ENCODE peak calls at places on chromosomes 4 and X, in seven cellular contexts. G is HFF-Myc, O is WERI-Rb-1, C is retinal pigment epithelial cell, M is body of pancreas, A is AG10803, S is Caco-2. Y is an unnamed sample.

GRCh38 chr4:107740950-107741701 is 21.1 kb upstream of the PAPSS1 start:
- DNase-seq in G (peak; percentile 50), O (no peak), C (no peak), M (peak; percentile 29), A (peak; percentile 64), S (no peak), Y (no peak)

GRCh38 chr4:138500869-138501268 is 258.7 kb upstream of the SLC7A11 start:
- DNase-seq in G (no peak), O (no peak), C (no peak), M (no peak), A (no peak), S (no peak), Y (no peak)

GRCh38 chrX:137926090-137926489 is 360.2 kb downstream of the ZIC3 start:
- DNase-seq in G (no peak), O (no peak), C (no peak), M (no peak), A (no peak), S (no peak), Y (no peak)

GRCh38 chrX:21479695-21480280 is 105.6 kb downstream of the CNKSR2 start:
- DNase-seq in G (peak; percentile 19), O (no peak), C (peak; percentile 13), M (no peak), A (peak; percentile 60), S (no peak), Y (peak; percentile 9)

GRCh38 chrX:45719751-45720501 is 519.2 kb upstream of the DIPK2B start:
- DNase-seq in G (no peak), O (no peak), C (no peak), M (no peak), A (no peak), S (no peak), Y (no peak)

GRCh38 chrX:133905305-133905704 is 80.1 kb downstream of the GPC3 start:
- DNase-seq in G (no peak), O (no peak), C (no peak), M (no peak), A (no peak), S (no peak), Y (no peak)

GRCh38 chr4:38605794-38606586 is 58.0 kb upstream of the KLF3 start:
- DNase-seq in G (no peak), O (no peak), C (no peak), M (no peak), A (no peak), S (no peak), Y (peak; percentile 29)

GRCh38 chrX:108439961-108440696 is 491 bp downstream of the COL4A5 start:
- DNase-seq in G (no peak), O (no peak), C (no peak), M (peak; percentile 9), A (peak; percentile 1), S (peak; percentile 32), Y (no peak)

GRCh38 chrX:12986164-12986779 is 11.4 kb downstream of the TMSB4X start:
- DNase-seq in G (no peak), O (no peak), C (no peak), M (no peak), A (no peak), S (no peak), Y (no peak)

GRCh38 chr4:22253431-22253830 is 262.4 kb downstream of the ADGRA3 start:
- DNase-seq in G (no peak), O (no peak), C (no peak), M (no peak), A (no peak), S (no peak), Y (no peak)

GRCh38 chrX:45771114-45771513 is 570.4 kb upstream of the DIPK2B start:
- DNase-seq in G (peak; percentile 92), O (no peak), C (peak; percentile 72), M (no peak), A (peak; percentile 93), S (peak; percentile 53), Y (no peak)

GRCh38 chr4:153467154-153467896 is 1.2 kb downstream of the TMEM131L start:
- DNase-seq in G (no peak), O (peak; percentile 34), C (no peak), M (peak; percentile 90), A (no peak), S (peak; percentile 81), Y (no peak)

GRCh38 chr4:123953556-123953955 is 557.0 kb downstream of the SPRY1 start:
- DNase-seq in G (no peak), O (no peak), C (no peak), M (no peak), A (peak; percentile 36), S (no peak), Y (no peak)

GRCh38 chr4:143251781-143252180 is 67.1 kb downstream of the USP38 start:
- DNase-seq in G (no peak), O (no peak), C (peak; percentile 46), M (no peak), A (no peak), S (no peak), Y (peak; percentile 43)

GRCh38 chr4:4386736-4387392 is at the start of gene NSG1:
- DNase-seq in G (no peak), O (no peak), C (no peak), M (no peak), A (peak; percentile 9), S (no peak), Y (no peak)
- H3K4me3 ChIP-seq in G (peak within 1 kb of the TSS; percentile 31), O (peak within 1 kb of the TSS; percentile 38), C (peak within 1 kb of the TSS; percentile 33), M (no peak within 1 kb of the TSS), A (peak within 1 kb of the TSS; percentile 15), S (peak within 1 kb of the TSS; percentile 39), Y (peak within 1 kb of the TSS; percentile 45)

DNA sequence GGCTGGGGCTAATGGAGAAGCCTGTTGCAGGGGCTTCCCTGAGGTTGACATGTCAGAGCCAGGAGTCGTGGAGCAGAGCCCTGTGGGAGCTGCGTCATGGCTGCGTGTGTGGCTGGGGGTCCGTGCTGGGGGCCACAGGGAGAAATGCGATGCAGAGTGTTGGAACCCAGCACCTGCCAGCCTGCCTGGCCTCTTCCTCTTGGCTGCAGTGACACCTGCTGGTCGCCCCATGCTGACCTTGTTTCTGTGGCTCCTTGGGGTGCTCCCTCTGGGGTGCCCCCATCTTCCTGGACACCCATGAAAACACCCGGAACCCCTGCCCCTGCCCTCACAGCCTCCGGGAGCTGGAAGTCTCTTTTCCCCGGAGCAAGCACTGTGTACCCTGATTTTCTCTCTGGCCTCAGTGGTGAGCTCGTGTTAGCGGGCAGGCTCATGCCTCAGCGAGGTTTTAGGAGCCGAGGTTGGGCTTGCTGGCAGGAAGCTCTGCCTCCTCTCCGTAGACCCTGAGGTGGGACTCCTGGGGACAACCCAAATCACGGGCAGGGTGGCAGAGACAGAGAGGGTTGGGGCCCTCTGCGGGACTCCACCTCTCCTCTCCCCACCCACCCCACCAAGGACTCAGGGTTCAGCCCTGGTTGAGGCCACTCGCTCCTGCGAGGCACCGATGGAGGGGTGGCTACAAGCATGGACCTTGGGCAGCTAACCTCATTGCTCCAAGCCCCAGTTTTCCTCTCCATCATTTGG is 103.8 kb downstream of the SORCS2 start:
- DNase-seq in G (no peak), O (peak; percentile 70), C (no peak), M (peak; percentile 29), A (peak; percentile 36), S (no peak), Y (no peak)
- TF ChIP-seq CTCF in G (peak; percentile 44), O (peak; percentile 94), C (peak; percentile 74), M (peak; percentile 23), A (peak; percentile 80), S (peak; percentile 68), Y (peak; percentile 67)

GRCh38 chr4:173527103-173527876 is 2.7 kb downstream of the HAND2 start:
- DNase-seq in G (no peak), O (no peak), C (no peak), M (no peak), A (peak; percentile 41), S (no peak), Y (no peak)
- H3K4me3 ChIP-seq in G (peak overlapping the region; percentile 38), O (no peak overlapping the region), C (peak overlapping the region; percentile 34), M (no peak overlapping the region), A (peak overlapping the region; percentile 71), S (no peak overlapping the region), Y (no peak overlapping the region)

DNA sequence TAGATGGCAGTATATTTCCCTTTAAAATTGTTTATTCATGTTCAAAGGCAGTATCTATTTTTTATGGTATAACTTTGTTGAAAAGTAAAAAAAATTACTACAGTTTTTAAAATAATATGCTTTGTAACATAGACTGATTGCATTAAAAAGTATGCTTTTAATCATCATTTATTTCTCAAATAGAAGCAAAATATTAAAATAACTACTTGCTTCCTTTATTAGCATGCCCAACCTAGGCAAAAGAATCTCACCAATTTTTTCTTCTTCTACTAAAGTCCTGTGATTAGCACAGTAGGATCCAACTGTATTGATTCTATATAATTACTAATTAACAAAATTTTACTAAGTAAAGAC is 69.6 kb upstream of the NFKB1 start:
- DNase-seq in G (no peak), O (no peak), C (no peak), M (no peak), A (no peak), S (no peak), Y (no peak)
- TF ChIP-seq CTCF in G (peak; percentile 0), O (no peak), C (no peak), M (no peak), A (no peak), S (no peak), Y (no peak)

DNA sequence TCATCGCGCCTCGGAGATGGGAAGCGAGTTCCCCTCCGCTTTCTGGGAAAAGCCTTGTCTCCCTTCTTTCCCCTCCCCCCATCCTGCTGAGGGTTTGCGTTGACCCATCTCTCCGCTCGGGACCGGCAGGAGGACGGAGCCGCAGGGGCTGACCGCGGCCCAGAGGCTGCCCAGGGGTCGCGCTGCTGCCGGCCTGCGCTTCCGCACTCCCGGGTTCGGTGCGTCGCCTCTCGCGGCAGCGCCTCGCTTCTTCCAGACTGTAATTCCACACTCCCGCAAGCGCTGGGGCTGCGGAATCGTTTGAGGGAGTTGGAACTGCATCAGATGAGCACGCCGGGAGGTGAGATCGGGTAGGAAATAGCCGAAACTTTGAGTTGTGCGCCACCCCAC is 88.3 kb downstream of the BCOR start:
- DNase-seq in G (no peak), O (no peak), C (no peak), M (no peak), A (no peak), S (no peak), Y (no peak)
- H3K4me3 ChIP-seq in G (no peak overlapping the region), O (peak overlapping the region; percentile 59), C (peak overlapping the region; percentile 32), M (no peak overlapping the region), A (peak overlapping the region; percentile 22), S (no peak overlapping the region), Y (no peak overlapping the region)

DNA sequence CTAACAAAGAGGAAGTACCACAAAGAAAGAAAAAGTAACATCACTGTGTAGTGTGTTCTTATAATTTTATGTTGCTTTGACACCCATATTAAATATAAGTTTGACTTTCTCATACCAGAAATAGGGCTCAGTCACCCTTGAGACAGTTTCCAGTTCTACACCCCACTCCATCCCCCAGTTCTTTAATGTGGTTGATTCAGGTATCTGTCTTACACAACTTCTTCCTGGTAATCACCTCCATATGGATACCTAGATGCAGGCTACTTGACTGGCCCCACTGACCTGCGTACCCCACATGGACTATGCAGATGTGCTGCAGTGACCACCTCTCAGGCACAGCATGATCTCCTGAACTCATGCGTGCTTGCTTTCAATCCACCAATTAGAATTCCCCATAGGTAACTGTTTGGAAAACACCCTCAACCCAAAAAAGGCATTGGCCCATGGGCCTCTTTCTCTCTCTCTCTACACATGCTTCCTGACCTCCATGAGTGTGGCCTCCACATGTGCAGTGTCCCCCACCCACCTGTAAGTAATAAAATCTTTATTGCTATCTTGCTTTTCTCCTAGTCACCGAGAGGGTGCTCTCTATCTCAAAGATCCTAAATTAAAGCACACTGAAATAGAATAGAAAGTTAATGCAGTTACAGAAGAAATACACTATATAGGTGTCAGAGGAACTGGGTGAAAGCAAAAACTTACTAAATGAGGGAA is 98.3 kb downstream of the ZAR1 start:
- DNase-seq in G (no peak), O (no peak), C (no peak), M (no peak), A (peak; percentile 19), S (no peak), Y (no peak)
- TF ChIP-seq CTCF in G (no peak), O (no peak), C (no peak), M (no peak), A (peak; percentile 45), S (no peak), Y (no peak)

Y was measured in epithelial cell of proximal tubule.